ENCODE peak calls at places on chromosomes 7 and 10, in nine cellular contexts. J is right atrium auricular region; B is neural progenitor cell; E is lung; V is fibroblast of lung; K is tibial artery; L is mammary epithelial cell; R is CD4-positive, alpha-beta T cell; G is Peyer's patch. H is an unnamed sample.

GRCh38 chr10:76416642-76417041 is 985.2 kb downstream of the LRMDA start:
- DNase-seq in E (no peak), L (no peak), G (no peak), J (no peak), V (no peak), R (no peak), B (no peak), K (no peak), H (no peak)

GRCh38 chr10:61635946-61636345 is 26.8 kb upstream of the CABCOCO1 start:
- DNase-seq in K (no peak), B (no peak), L (peak; percentile 76), E (no peak), J (no peak), R (no peak), V (peak; percentile 85), G (no peak), H (peak; percentile 51)

GRCh38 chr10:133191651-133192050 is 31.6 kb downstream of the KNDC1 start:
- DNase-seq in E (no peak), L (no peak), V (no peak), J (no peak), K (no peak), G (no peak), B (no peak), R (no peak), H (no peak)

GRCh38 chr7:73892003-73892975 is 31.3 kb downstream of the TMEM270 start:
- DNase-seq in K (no peak), G (no peak), B (no peak), J (no peak), E (no peak), L (no peak), R (no peak), V (peak; percentile 75), H (no peak)

GRCh38 chr7:22582860-22583640 is 83.1 kb upstream of the STEAP1B start:
- DNase-seq in B (peak; percentile 32), L (peak; percentile 79), R (no peak), G (no peak), V (peak; percentile 96), E (peak; percentile 83), K (no peak), J (no peak), H (peak; percentile 88)

GRCh38 chr7:98760201-98760651 is 109.6 kb downstream of the TMEM130 start:
- DNase-seq in K (peak; percentile 45), L (no peak), R (no peak), J (no peak), G (no peak), E (no peak), B (no peak), V (peak; percentile 78), H (no peak)

GRCh38 chr7:22154130-22154529 is 202.8 kb downstream of the RAPGEF5 start:
- DNase-seq in K (no peak), G (no peak), R (no peak), E (no peak), B (peak; percentile 71), J (no peak), V (no peak), L (no peak), H (no peak)

GRCh38 chr10:42932735-42933453 is 144.0 kb upstream of the RET start:
- DNase-seq in B (peak; percentile 87), V (no peak), G (no peak), L (no peak), K (no peak), R (peak; percentile 63), J (no peak), E (peak; percentile 28), H (peak; percentile 11)

GRCh38 chr7:7640221-7641128 is at the start of gene UMAD1:
- DNase-seq in R (peak; percentile 98), J (peak; percentile 99), V (peak; percentile 99), E (peak; percentile 99), B (peak; percentile 99), G (peak; percentile 99), K (peak; percentile 99), L (peak; percentile 100), H (peak; percentile 98)

GRCh38 chr7:7642081-7642480 is 1.5 kb downstream of the UMAD1 start:
- DNase-seq in G (no peak), E (no peak), L (no peak), V (no peak), J (no peak), B (no peak), K (no peak), R (no peak), H (no peak)

GRCh38 chr7:7641129-7641663 is 644 bp downstream of the UMAD1 start:
- DNase-seq in E (no peak), G (peak; percentile 20), K (no peak), L (no peak), J (no peak), V (no peak), B (no peak), R (no peak), H (no peak)

GRCh38 chr7:7639847-7640220 is 718 bp upstream of the UMAD1 start:
- DNase-seq in E (no peak), L (no peak), J (no peak), V (peak; percentile 43), K (no peak), B (no peak), R (peak; percentile 26), G (peak; percentile 37), H (peak; percentile 23)

DNA sequence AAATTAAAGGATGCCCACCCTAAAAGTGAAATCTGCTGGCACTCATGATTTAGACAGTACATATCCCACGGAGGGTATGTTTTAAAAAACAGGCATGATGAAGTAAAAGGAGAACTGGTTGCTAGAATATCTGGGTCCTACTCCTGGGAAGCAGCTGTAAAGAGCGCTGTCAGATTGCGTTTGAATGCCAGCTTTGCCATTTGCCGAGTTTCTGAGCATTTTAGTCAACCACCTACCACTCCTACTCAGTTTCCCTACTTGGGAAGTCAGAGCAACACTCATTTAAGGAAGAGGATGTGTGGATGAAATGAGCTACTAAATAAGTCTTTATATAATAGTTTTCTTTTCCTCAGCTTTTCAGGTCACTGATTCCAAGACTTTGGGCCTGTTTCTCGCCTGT is 1.1 kb upstream of the UMAD1 start:
- DNase-seq in J (no peak), B (no peak), R (no peak), V (peak; percentile 6), E (no peak), G (no peak), L (no peak), K (no peak), H (no peak)
- H3K27ac ChIP-seq in J (peak overlapping the region; percentile 88), B (peak overlapping the region; percentile 10), R (peak overlapping the region; percentile 99), V (peak overlapping the region; percentile 87), E (no peak overlapping the region), G (peak overlapping the region; percentile 97), L (peak overlapping the region; percentile 94), K (peak overlapping the region; percentile 86), H (no peak overlapping the region)

GRCh38 chr10:88115968-88116367 is 252.5 kb downstream of the PTEN start:
- DNase-seq in J (no peak), R (no peak), K (no peak), G (no peak), B (no peak), E (no peak), L (peak; percentile 58), V (peak; percentile 77), H (no peak)

GRCh38 chr10:88115406-88115805 is 252.0 kb downstream of the PTEN start:
- DNase-seq in E (no peak), R (no peak), L (no peak), J (no peak), G (no peak), K (no peak), B (no peak), V (peak; percentile 15), H (no peak)

GRCh38 chr10:88113232-88113631 is 249.8 kb downstream of the PTEN start:
- DNase-seq in J (no peak), G (peak; percentile 77), L (no peak), B (no peak), R (no peak), K (peak; percentile 38), E (no peak), V (no peak), H (no peak)

GRCh38 chr10:88113657-88114272 is 250.3 kb downstream of the PTEN start:
- DNase-seq in R (no peak), K (no peak), B (no peak), V (no peak), G (no peak), J (no peak), E (no peak), L (no peak), H (no peak)

DNA sequence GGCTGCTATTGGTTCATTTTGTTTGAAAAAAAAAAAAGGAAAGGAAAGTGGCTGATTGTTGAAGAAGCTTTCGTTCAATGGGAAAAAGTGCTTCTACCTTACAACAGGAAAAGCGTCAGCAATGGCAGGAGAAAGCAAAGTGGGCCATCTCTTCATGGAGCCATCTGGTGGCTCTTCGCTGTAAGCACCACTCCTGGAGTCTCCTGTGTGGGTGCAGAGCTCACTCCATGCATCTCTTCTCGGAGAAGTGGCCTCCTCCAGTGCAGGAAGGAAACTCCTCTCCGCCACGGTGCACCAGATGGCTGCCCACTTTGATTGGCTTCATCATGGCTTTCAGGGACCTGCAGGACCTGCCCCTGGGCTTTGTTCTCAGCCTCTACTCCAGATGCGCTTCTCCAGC is 250.9 kb downstream of the PTEN start:
- DNase-seq in K (peak; percentile 43), L (no peak), B (peak; percentile 45), J (no peak), G (peak; percentile 52), V (peak; percentile 14), R (no peak), E (peak; percentile 45), H (peak; percentile 51)
- TF ChIP-seq CTCF in K (peak; percentile 68), L (peak; percentile 38), B (peak; percentile 51), J (peak; percentile 28), G (peak; percentile 14), V (peak; percentile 31), R (peak; percentile 50), E (peak; percentile 35), H (no peak)

DNA sequence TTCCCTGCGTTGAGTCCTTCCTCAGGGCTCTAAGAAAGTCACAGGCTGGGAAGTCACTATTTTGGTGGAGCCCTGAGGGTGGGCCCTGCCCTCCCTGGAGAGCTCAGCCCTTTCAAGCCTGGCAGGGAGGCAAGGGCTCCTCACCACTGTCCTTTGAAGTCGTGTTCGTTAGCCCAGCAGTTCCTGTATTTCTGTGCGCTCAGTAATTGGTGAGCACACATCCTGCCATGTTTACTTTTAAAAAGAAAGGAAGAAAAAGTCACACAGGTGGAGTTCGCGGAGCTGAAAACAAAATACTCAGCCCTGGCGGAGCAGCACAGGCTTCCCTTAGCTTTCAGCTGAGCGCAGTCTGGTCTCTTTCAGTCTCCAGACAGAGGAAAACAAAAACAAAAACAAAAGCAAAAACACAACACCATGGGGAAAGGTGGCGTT is 37.1 kb downstream of the PRKCQ start:
- DNase-seq in V (no peak), B (no peak), G (peak; percentile 43), R (peak; percentile 47), K (no peak), L (no peak), J (no peak), E (no peak), H (no peak)
- H3K27ac ChIP-seq in V (no peak overlapping the region), B (no peak overlapping the region), G (peak overlapping the region; percentile 77), R (peak overlapping the region; percentile 86), K (no peak overlapping the region), L (no peak overlapping the region), J (no peak overlapping the region), E (peak overlapping the region; percentile 13), H (no peak overlapping the region)

DNA sequence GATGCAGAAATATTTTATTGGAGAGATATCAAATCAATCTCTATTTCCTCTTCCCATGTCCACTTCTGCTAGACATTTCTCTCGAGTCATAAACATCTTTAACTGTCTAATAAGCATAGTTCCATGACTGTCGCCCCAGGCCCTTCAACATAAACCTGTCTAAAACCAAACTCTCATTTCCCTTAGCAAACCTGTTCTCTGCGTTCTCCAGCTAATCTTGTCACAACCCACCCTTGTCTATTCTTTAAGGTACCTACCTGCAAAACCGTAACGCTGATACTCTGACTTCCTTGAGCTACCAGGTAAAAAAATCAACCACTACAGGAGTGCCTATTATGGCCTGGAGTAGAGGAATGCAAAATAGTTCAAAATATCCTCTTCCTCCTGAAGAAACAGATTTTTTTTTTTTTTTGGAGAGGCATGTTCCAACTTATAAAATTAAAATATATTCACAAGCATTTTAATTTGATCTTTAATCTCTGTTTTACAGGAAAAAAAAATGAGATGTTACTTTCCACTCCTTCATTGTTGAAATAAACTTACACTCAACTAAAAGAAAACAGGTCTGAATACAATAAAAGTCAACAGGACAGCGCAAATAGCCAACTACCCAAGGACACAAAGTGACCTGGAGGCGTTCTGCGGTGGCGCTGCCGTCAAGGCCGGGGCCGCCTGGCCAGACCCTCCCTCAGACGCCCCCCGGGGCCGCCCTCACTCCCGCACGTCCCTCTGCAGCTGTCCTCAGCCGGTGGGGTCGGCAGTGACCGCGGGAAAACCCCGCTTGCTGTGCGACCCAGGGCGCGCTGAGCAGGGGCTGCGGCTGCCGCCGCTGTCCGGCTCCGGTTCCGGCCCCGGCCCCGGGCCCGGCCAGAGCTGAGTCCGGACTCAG is 765 bp downstream of the SLC25A40 start:
- DNase-seq in L (peak; percentile 9), J (no peak), R (no peak), E (no peak), V (no peak), G (peak; percentile 17), B (peak; percentile 3), K (no peak), H (peak; percentile 16)
- TF ChIP-seq CTCF in L (no peak), J (no peak), R (no peak), E (no peak), V (no peak), G (no peak), B (peak; percentile 2), K (no peak), H (no peak)

H was measured in RWPE1.